ENCODE peak calls at places on chromosomes 2 and 18, in ten cellular contexts. S is activated gamma-delta T cell treated with Interleukin-2 at 50 U/mL for 16 hours, F is NCI-H1436, Y is kidney glomerular epithelial cell, Q is globus pallidus, E is NCI-H1694, Z is germinal center, G is left cardiac atrium, X is NCI-H446 treated with DMSO at 0.1 percent for 48 hours, P is GM20000. K is an unnamed sample.
A peak's percentile ranks its signal among the peaks of the same experiment; 100 is the strongest.

GRCh38 chr18:32553174-32553573 is 82.5 kb upstream of the GAREM1 start:
- DNase-seq in S (no peak), F (no peak), Y (no peak), Q (no peak), E (no peak), Z (no peak), G (no peak), X (no peak), P (no peak), K (no peak)

GRCh38 chr2:46982356-46983064 is 66.9 kb upstream of the MCFD2 start:
- DNase-seq in S (no peak), F (no peak), Y (no peak), Q (no peak), E (no peak), Z (no peak), G (no peak), X (no peak), P (no peak), K (no peak)

GRCh38 chr18:75678662-75679061 is 251.2 kb upstream of the SMIM21 start:
- DNase-seq in S (no peak), F (no peak), Y (no peak), Q (no peak), E (no peak), Z (no peak), G (no peak), X (no peak), P (no peak), K (no peak)

GRCh38 chr2:5995832-5996231 is 303.6 kb downstream of the SOX11 start:
- DNase-seq in S (no peak), F (no peak), Y (peak; percentile 11), Q (no peak), E (no peak), Z (no peak), G (no peak), X (no peak), P (no peak), K (no peak)

GRCh38 chr2:95333888-95334338 is 36.8 kb downstream of the KCNIP3 start:
- DNase-seq in S (no peak), F (no peak), Y (peak; percentile 99), Q (no peak), E (no peak), Z (no peak), G (no peak), X (no peak), P (no peak), K (no peak)

GRCh38 chr2:130729311-130730299 is 735 bp downstream of the GPR148 start:
- DNase-seq in S (no peak), F (no peak), Y (no peak), Q (no peak), E (no peak), Z (no peak), G (no peak), X (peak; percentile 8), P (no peak), K (no peak)

GRCh38 chr2:239594772-239595608 is 194.2 kb upstream of the HDAC4 start:
- DNase-seq in S (no peak), F (no peak), Y (no peak), Q (no peak), E (no peak), Z (no peak), G (no peak), X (no peak), P (no peak), K (no peak)

GRCh38 chr18:47775961-47776360 is 154.5 kb downstream of the SMAD2 start:
- DNase-seq in S (no peak), F (no peak), Y (no peak), Q (peak; percentile 35), E (no peak), Z (no peak), G (no peak), X (no peak), P (no peak), K (no peak)

GRCh38 chr2:215423928-215424540 is 11.8 kb downstream of the FN1 start:
- DNase-seq in S (no peak), F (no peak), Y (no peak), Q (no peak), E (no peak), Z (no peak), G (no peak), X (no peak), P (no peak), K (no peak)

GRCh38 chr2:238251331-238251730 is 11.5 kb upstream of the HES6 start:
- DNase-seq in S (no peak), F (no peak), Y (no peak), Q (no peak), E (no peak), Z (no peak), G (no peak), X (no peak), P (no peak), K (no peak)

GRCh38 chr18:79609841-79610281 is 69.7 kb upstream of the CTDP1 start:
- DNase-seq in S (no peak), F (no peak), Y (no peak), Q (no peak), E (no peak), Z (no peak), G (no peak), X (no peak), P (no peak), K (no peak)

GRCh38 chr2:30034052-30034775 is 112.6 kb upstream of the YPEL5 start:
- DNase-seq in S (no peak), F (no peak), Y (no peak), Q (no peak), E (no peak), Z (no peak), G (no peak), X (no peak), P (no peak), K (no peak)

GRCh38 chr2:101775092-101775491 is 77.6 kb downstream of the MAP4K4 start:
- DNase-seq in S (no peak), F (no peak), Y (no peak), Q (no peak), E (no peak), Z (no peak), G (no peak), X (no peak), P (no peak), K (no peak)

GRCh38 chr18:70998490-70998889 is 709.6 kb downstream of the SOCS6 start:
- DNase-seq in S (no peak), F (no peak), Y (peak; percentile 57), Q (no peak), E (no peak), Z (no peak), G (no peak), X (no peak), P (no peak), K (no peak)

GRCh38 chr2:187855689-187856088 is 301.5 kb upstream of the TFPI start:
- DNase-seq in S (no peak), F (no peak), Y (no peak), Q (no peak), E (no peak), Z (no peak), G (no peak), X (peak; percentile 11), P (no peak), K (no peak)

GRCh38 chr2:24825883-24826800 is 32.9 kb downstream of the CENPO start:
- DNase-seq in S (no peak), F (no peak), Y (no peak), Q (no peak), E (no peak), Z (no peak), G (no peak), X (no peak), P (peak; percentile 7), K (no peak)

K was measured in GM13977.